ENCODE peak calls at places on chromosomes 12 and 14, in five cellular contexts. One of them, this sample, is unnamed.

GRCh38 chr14:53871947-53872346 is 84.7 kb downstream of the BMP4 start:
- DNase-seq in uterus: no peak
- DNase-seq in left ventricle myocardium inferior: no peak
- DNase-seq in GM13977: no peak
- DNase-seq in IMR-90: no peak
- DNase-seq in this sample: no peak

GRCh38 chr14:77707724-77708408 is at the start of the genes ALKBH1 and SLIRP:
- DNase-seq in GM13977: peak
- DNase-seq in IMR-90: peak
- DNase-seq in uterus: peak
- DNase-seq in left ventricle myocardium inferior: peak
- DNase-seq in this sample: peak

GRCh38 chr12:80778005-80778541 is 61.4 kb downstream of the MYF5 start:
- DNase-seq in GM13977: peak
- DNase-seq in IMR-90: peak
- DNase-seq in left ventricle myocardium inferior: peak
- DNase-seq in uterus: peak
- DNase-seq in this sample: peak

GRCh38 chr14:99325591-99325990 is 53.6 kb upstream of the BCL11B start:
- DNase-seq in GM13977: peak
- DNase-seq in uterus: no peak
- DNase-seq in left ventricle myocardium inferior: no peak
- DNase-seq in IMR-90: no peak
- DNase-seq in this sample: no peak

GRCh38 chr12:93079976-93080375 is 150.9 kb upstream of the EEA1 start:
- DNase-seq in IMR-90: no peak
- DNase-seq in GM13977: no peak
- DNase-seq in uterus: no peak
- DNase-seq in left ventricle myocardium inferior: no peak
- DNase-seq in this sample: no peak

GRCh38 chr14:100622234-100622633 is 35.0 kb upstream of the BEGAIN start:
- DNase-seq in left ventricle myocardium inferior: no peak
- DNase-seq in uterus: peak
- DNase-seq in IMR-90: no peak
- DNase-seq in GM13977: no peak
- DNase-seq in this sample: no peak

GRCh38 chr12:131642101-131642540 is 68.8 kb upstream of the SFSWAP start:
- DNase-seq in IMR-90: no peak
- DNase-seq in GM13977: peak
- DNase-seq in left ventricle myocardium inferior: no peak
- DNase-seq in uterus: no peak
- DNase-seq in this sample: no peak

GRCh38 chr12:46342562-46343033 is 30.0 kb downstream of the SLC38A2 start:
- DNase-seq in IMR-90: peak
- DNase-seq in uterus: no peak
- DNase-seq in left ventricle myocardium inferior: no peak
- DNase-seq in GM13977: no peak
- DNase-seq in this sample: peak

GRCh38 chr12:102781117-102781516 is 135.9 kb downstream of the PAH start:
- DNase-seq in left ventricle myocardium inferior: no peak
- DNase-seq in IMR-90: no peak
- DNase-seq in uterus: no peak
- DNase-seq in GM13977: no peak
- DNase-seq in this sample: no peak

GRCh38 chr14:51342226-51342625 is 102.2 kb downstream of the TMX1 start:
- DNase-seq in GM13977: no peak
- DNase-seq in left ventricle myocardium inferior: no peak
- DNase-seq in IMR-90: peak
- DNase-seq in uterus: no peak
- DNase-seq in this sample: no peak

GRCh38 chr12:127613056-127613455 is 653.9 kb upstream of the TMEM132C start:
- DNase-seq in left ventricle myocardium inferior: no peak
- DNase-seq in uterus: no peak
- DNase-seq in GM13977: no peak
- DNase-seq in IMR-90: peak
- DNase-seq in this sample: no peak

GRCh38 chr14:30874999-30875787 is 834 bp downstream of the COCH start:
- DNase-seq in GM13977: peak
- DNase-seq in uterus: no peak
- DNase-seq in left ventricle myocardium inferior: no peak
- DNase-seq in IMR-90: no peak
- DNase-seq in this sample: no peak

GRCh38 chr12:64494998-64495729 is 43.2 kb downstream of the TBK1 start:
- DNase-seq in IMR-90: no peak
- DNase-seq in left ventricle myocardium inferior: no peak
- DNase-seq in uterus: no peak
- DNase-seq in GM13977: no peak
- DNase-seq in this sample: no peak

GRCh38 chr12:40105265-40105514 is 691 bp downstream of the SLC2A13 start:
- DNase-seq in left ventricle myocardium inferior: peak
- DNase-seq in uterus: peak
- DNase-seq in IMR-90: no peak
- DNase-seq in GM13977: no peak
- DNase-seq in this sample: no peak

GRCh38 chr12:122909442-122910288 is 13.7 kb upstream of the VPS37B start:
- DNase-seq in uterus: no peak
- DNase-seq in left ventricle myocardium inferior: peak
- DNase-seq in GM13977: no peak
- DNase-seq in IMR-90: no peak
- DNase-seq in this sample: no peak

GRCh38 chr12:121033625-121034349 is 5.3 kb downstream of the OASL start:
- DNase-seq in uterus: no peak
- DNase-seq in IMR-90: no peak
- DNase-seq in GM13977: no peak
- DNase-seq in left ventricle myocardium inferior: no peak
- DNase-seq in this sample: peak

GRCh38 chr12:18139989-18140596 is 50.1 kb upstream of the RERGL start:
- DNase-seq in GM13977: peak
- DNase-seq in left ventricle myocardium inferior: no peak
- DNase-seq in uterus: no peak
- DNase-seq in IMR-90: peak
- DNase-seq in this sample: peak

GRCh38 chr14:73728106-73729014 is 14.2 kb upstream of the PNMA1 start:
- DNase-seq in GM13977: peak
- DNase-seq in uterus: peak
- DNase-seq in IMR-90: peak
- DNase-seq in left ventricle myocardium inferior: peak
- DNase-seq in this sample: peak

GRCh38 chr14:100025111-100025510 is 40.1 kb upstream of the EVL start:
- DNase-seq in left ventricle myocardium inferior: no peak
- DNase-seq in uterus: no peak
- DNase-seq in GM13977: peak
- DNase-seq in IMR-90: peak
- DNase-seq in this sample: peak

GRCh38 chr12:131332224-131332623 is 378.5 kb downstream of the ADGRD1 start:
- DNase-seq in uterus: no peak
- DNase-seq in left ventricle myocardium inferior: no peak
- DNase-seq in IMR-90: no peak
- DNase-seq in GM13977: no peak
- DNase-seq in this sample: no peak

GRCh38 chr12:113130457-113131135 is 5.0 kb downstream of the RASAL1 start:
- DNase-seq in uterus: no peak
- DNase-seq in GM13977: no peak
- DNase-seq in left ventricle myocardium inferior: no peak
- DNase-seq in IMR-90: no peak
- DNase-seq in this sample: no peak
- TF ChIP-seq CTCF in uterus: no peak
- TF ChIP-seq CTCF in GM13977: peak
- TF ChIP-seq CTCF in left ventricle myocardium inferior: no peak
- TF ChIP-seq CTCF in IMR-90: no peak
- TF ChIP-seq CTCF in this sample: peak

DNA sequence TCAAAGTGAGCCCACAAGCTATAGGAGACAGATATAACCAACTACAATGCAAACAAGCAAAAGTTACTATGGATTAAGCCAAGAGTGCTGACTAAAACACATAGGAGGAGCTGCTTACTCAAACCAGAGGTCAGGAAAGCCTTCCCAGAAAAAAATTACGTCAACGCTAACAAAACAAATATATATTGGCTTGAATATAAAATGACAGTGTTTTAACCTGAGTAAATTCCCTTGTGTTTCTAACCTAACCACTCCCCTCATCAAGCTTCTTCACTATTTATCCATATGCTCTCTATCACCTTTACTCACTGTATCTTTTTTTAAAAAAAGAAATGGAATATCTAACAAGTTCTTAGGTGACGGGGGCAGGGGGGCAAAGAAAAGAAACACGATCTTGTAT is 115.9 kb downstream of the MED13L start:
- DNase-seq in GM13977: no peak
- DNase-seq in left ventricle myocardium inferior: no peak
- DNase-seq in uterus: no peak
- DNase-seq in IMR-90: peak
- DNase-seq in this sample: no peak
- TF ChIP-seq CTCF in GM13977: no peak
- TF ChIP-seq CTCF in left ventricle myocardium inferior: no peak
- TF ChIP-seq CTCF in uterus: no peak
- TF ChIP-seq CTCF in IMR-90: no peak
- TF ChIP-seq CTCF in this sample: no peak

DNA sequence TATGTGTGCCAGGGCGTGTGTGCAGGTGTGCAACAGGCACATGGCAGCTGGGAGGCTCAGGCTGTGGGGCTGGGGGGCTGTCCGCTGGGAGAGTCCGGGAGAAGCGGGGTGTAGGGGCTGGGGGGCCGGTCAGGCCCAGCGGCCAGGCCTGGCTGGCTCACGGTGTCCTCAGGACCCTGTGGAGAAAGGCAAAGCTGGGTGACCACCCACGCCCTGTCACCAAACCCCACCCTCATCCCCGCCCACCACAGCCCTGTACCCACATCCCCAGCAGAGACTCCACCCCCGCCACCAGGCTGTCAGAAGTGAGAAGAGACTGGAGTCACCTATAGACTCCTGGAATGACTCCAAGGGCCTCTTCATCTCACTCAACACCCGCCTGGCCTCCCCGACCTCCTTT is 85.3 kb downstream of the SCARB1 start:
- DNase-seq in uterus: no peak
- DNase-seq in left ventricle myocardium inferior: no peak
- DNase-seq in IMR-90: no peak
- DNase-seq in GM13977: no peak
- DNase-seq in this sample: no peak
- TF ChIP-seq CTCF in uterus: no peak
- TF ChIP-seq CTCF in left ventricle myocardium inferior: no peak
- TF ChIP-seq CTCF in IMR-90: no peak
- TF ChIP-seq CTCF in GM13977: no peak
- TF ChIP-seq CTCF in this sample: no peak

GRCh38 chr14:93323597-93323992 is 9.2 kb downstream of the BTBD7 start:
- DNase-seq in uterus: no peak
- DNase-seq in left ventricle myocardium inferior: no peak
- DNase-seq in IMR-90: no peak
- DNase-seq in GM13977: no peak
- DNase-seq in this sample: no peak
- TF ChIP-seq CTCF in uterus: no peak
- TF ChIP-seq CTCF in left ventricle myocardium inferior: no peak
- TF ChIP-seq CTCF in IMR-90: no peak
- TF ChIP-seq CTCF in GM13977: no peak
- TF ChIP-seq CTCF in this sample: no peak

This sample was measured in HFFc6.